ENCODE peak calls at places on chromosomes 2 and 18, in seven cellular contexts. O, X, Z, C, A, D and N are unnamed samples.

GRCh38 chr2:12087671-12088380 is 341.4 kb downstream of the LPIN1 start:
- DNase-seq in C (no peak), O (no peak), A (peak), Z (peak), D (no peak), X (no peak), N (peak)

GRCh38 chr2:219886615-219887014 is 259.2 kb downstream of the SLC4A3 start:
- DNase-seq in X (no peak), C (no peak), A (no peak), Z (peak), O (no peak), D (no peak), N (no peak)

GRCh38 chr2:44906972-44907371 is 34.5 kb upstream of the SIX3 start:
- DNase-seq in C (no peak), A (no peak), X (no peak), D (no peak), O (no peak), Z (peak), N (no peak)

GRCh38 chr2:64354857-64355680 is 98.9 kb upstream of the LGALSL start:
- DNase-seq in C (no peak), A (peak), O (no peak), Z (peak), D (no peak), X (no peak), N (peak)

GRCh38 chr2:19848029-19848750 is 53.6 kb downstream of the TTC32 start:
- DNase-seq in X (no peak), D (no peak), C (no peak), A (no peak), O (no peak), Z (no peak), N (no peak)

GRCh38 chr2:27370816-27371620 is 602 bp downstream of the SNX17 start:
- DNase-seq in D (no peak), Z (peak), X (no peak), A (peak), O (peak), C (peak), N (no peak)

GRCh38 chr2:191746809-191747208 is 68.9 kb downstream of the NABP1 start:
- DNase-seq in Z (peak), O (no peak), D (no peak), X (no peak), C (no peak), A (no peak), N (no peak)

GRCh38 chr2:134245340-134245984 is 8.4 kb upstream of the MGAT5 start:
- DNase-seq in X (no peak), O (peak), C (peak), Z (peak), D (peak), A (peak), N (peak)

GRCh38 chr2:218046234-218046633 is 22.8 kb upstream of the RUFY4 start:
- DNase-seq in D (no peak), A (no peak), O (no peak), C (no peak), Z (no peak), X (no peak), N (no peak)

GRCh38 chr2:10079931-10080535 is at the start of gene CYS1:
- DNase-seq in D (no peak), A (peak), O (peak), C (no peak), Z (no peak), X (no peak), N (no peak)

GRCh38 chr2:18971628-18972027 is 382.3 kb upstream of the NT5C1B start:
- DNase-seq in Z (peak), A (no peak), O (no peak), X (no peak), D (no peak), C (no peak), N (no peak)

GRCh38 chr2:172094319-172095145 is 8.2 kb downstream of the DLX2 start:
- DNase-seq in Z (peak), O (peak), D (no peak), X (no peak), A (no peak), C (no peak), N (no peak)

GRCh38 chr18:27695509-27695908 is 481.4 kb downstream of the CDH2 start:
- DNase-seq in C (no peak), O (no peak), A (no peak), D (no peak), Z (peak), X (no peak), N (no peak)

GRCh38 chr2:230627806-230628724 is 84.6 kb upstream of the CAB39 start:
- DNase-seq in O (no peak), Z (peak), A (peak), X (no peak), D (no peak), C (no peak), N (no peak)

GRCh38 chr2:216849987-216850386 is 9.9 kb downstream of the TNP1 start:
- DNase-seq in C (peak), A (no peak), Z (no peak), O (no peak), D (peak), X (no peak), N (no peak)

GRCh38 chr18:68735498-68736343 is 20.8 kb upstream of the TMX3 start:
- DNase-seq in Z (peak), A (peak), D (no peak), X (no peak), O (peak), C (no peak), N (peak)

GRCh38 chr2:160269365-160269764 is 69.3 kb upstream of the ITGB6 start:
- DNase-seq in A (no peak), D (no peak), C (no peak), O (no peak), Z (peak), X (no peak), N (no peak)

GRCh38 chr18:42306208-42306980 is 351.4 kb downstream of the PIK3C3 start:
- DNase-seq in Z (peak), O (no peak), D (no peak), X (no peak), A (no peak), C (no peak), N (no peak)

GRCh38 chr2:72538486-72538885 is 287.3 kb downstream of the EXOC6B start:
- DNase-seq in C (no peak), D (no peak), O (no peak), Z (no peak), A (no peak), X (no peak), N (no peak)

GRCh38 chr2:236576053-236576452 is 6.4 kb downstream of the ACKR3 start:
- DNase-seq in A (no peak), O (peak), C (no peak), Z (no peak), D (no peak), X (no peak), N (no peak)

GRCh38 chr2:163734911-163735691 is 707 bp downstream of the FIGN start:
- DNase-seq in O (peak), D (no peak), A (no peak), Z (peak), C (no peak), X (no peak), N (peak)

GRCh38 chr2:239660390-239661228 is 259.8 kb upstream of the HDAC4 start:
- DNase-seq in O (no peak), X (no peak), D (no peak), Z (no peak), C (no peak), A (no peak), N (no peak)

GRCh38 chr2:128452536-128453530 is 134.2 kb upstream of the HS6ST1 start:
- DNase-seq in D (no peak), X (no peak), A (no peak), O (no peak), Z (no peak), C (no peak), N (no peak)

GRCh38 chr2:1132328-1132964 is 181.8 kb downstream of the SNTG2 start:
- DNase-seq in Z (no peak), A (no peak), C (no peak), O (peak), X (no peak), D (peak), N (no peak)

GRCh38 chr18:23542471-23542870 is 39.2 kb downstream of the RMC1 start:
- DNase-seq in X (no peak), C (no peak), D (no peak), O (no peak), Z (no peak), A (no peak), N (no peak)

GRCh38 chr18:47557160-47557559 is 305.7 kb upstream of the SKOR2 start:
- DNase-seq in A (no peak), C (no peak), D (no peak), X (no peak), Z (no peak), O (no peak), N (no peak)

GRCh38 chr2:221203138-221203537 is 369.0 kb downstream of the EPHA4 start:
- DNase-seq in D (no peak), A (no peak), Z (no peak), O (peak), X (no peak), C (peak), N (no peak)

GRCh38 chr2:149094217-149095015 is 55.9 kb downstream of the LYPD6B start:
- DNase-seq in X (peak), O (no peak), D (no peak), C (no peak), Z (peak), A (peak), N (peak)

GRCh38 chr18:29185801-29186200 is 1008.9 kb upstream of the CDH2 start:
- DNase-seq in O (no peak), X (no peak), D (no peak), A (no peak), Z (no peak), C (no peak), N (no peak)

GRCh38 chr2:69073928-69074575 is 61.1 kb downstream of the ANTXR1 start:
- DNase-seq in X (no peak), D (no peak), Z (peak), A (no peak), C (no peak), O (no peak), N (no peak)

GRCh38 chr2:10400568-10400977 is 47.6 kb downstream of the ODC1 start:
- DNase-seq in O (no peak), D (peak), C (peak), Z (no peak), X (no peak), A (no peak), N (no peak)

GRCh38 chr2:100781523-100782375 is 38.2 kb upstream of the NPAS2 start:
- DNase-seq in A (no peak), C (no peak), O (no peak), D (no peak), Z (no peak), X (no peak), N (no peak)

GRCh38 chr2:218860950-218861381 is 1.4 kb downstream of the WNT6 start:
- DNase-seq in A (no peak), X (no peak), O (peak), Z (no peak), D (no peak), C (peak), N (peak)

GRCh38 chr18:79598885-79599175 is 80.8 kb upstream of the CTDP1 start:
- DNase-seq in D (no peak), Z (no peak), X (no peak), O (no peak), C (no peak), A (no peak), N (no peak)